ENCODE peak calls at places on chromosomes 13 and 19, in ten cellular contexts. One of them, this sample, is unnamed. For H3K4me1, the result is how much of the 10 kb centered on the place peaks cover.

GRCh38 chr19:32336259-32337111 is 8.9 kb upstream of the ZNF507 start:
- DNase-seq in sigmoid colon: peak
- DNase-seq in upper lobe of left lung: no peak
- DNase-seq in A549: peak
- DNase-seq in tibial nerve: no peak
- DNase-seq in stomach: no peak
- DNase-seq in K562: no peak
- DNase-seq in esophagus muscularis mucosa: no peak
- DNase-seq in transverse colon: no peak
- DNase-seq in suprapubic skin: no peak
- DNase-seq in this sample: no peak

GRCh38 chr13:100274942-100275506 is 186.1 kb downstream of the PCCA start:
- DNase-seq in transverse colon: no peak
- DNase-seq in stomach: no peak
- DNase-seq in suprapubic skin: no peak
- DNase-seq in upper lobe of left lung: no peak
- DNase-seq in A549: no peak
- DNase-seq in K562: peak
- DNase-seq in tibial nerve: no peak
- DNase-seq in sigmoid colon: no peak
- DNase-seq in esophagus muscularis mucosa: no peak
- DNase-seq in this sample: no peak

GRCh38 chr19:30266687-30267086 is 105.5 kb upstream of the ZNF536 start:
- DNase-seq in A549: no peak
- DNase-seq in K562: no peak
- DNase-seq in upper lobe of left lung: no peak
- DNase-seq in esophagus muscularis mucosa: no peak
- DNase-seq in stomach: no peak
- DNase-seq in transverse colon: no peak
- DNase-seq in tibial nerve: no peak
- DNase-seq in suprapubic skin: no peak
- DNase-seq in sigmoid colon: no peak
- DNase-seq in this sample: no peak

GRCh38 chr19:15595069-15595468 is 19.9 kb upstream of the CYP4F8 start:
- DNase-seq in K562: no peak
- DNase-seq in transverse colon: no peak
- DNase-seq in stomach: no peak
- DNase-seq in upper lobe of left lung: no peak
- DNase-seq in esophagus muscularis mucosa: no peak
- DNase-seq in suprapubic skin: no peak
- DNase-seq in tibial nerve: no peak
- DNase-seq in sigmoid colon: no peak
- DNase-seq in A549: no peak
- DNase-seq in this sample: no peak

GRCh38 chr19:19948800-19949199 is 48.1 kb downstream of the ZNF93 start:
- DNase-seq in transverse colon: no peak
- DNase-seq in A549: no peak
- DNase-seq in upper lobe of left lung: no peak
- DNase-seq in stomach: no peak
- DNase-seq in suprapubic skin: no peak
- DNase-seq in K562: no peak
- DNase-seq in sigmoid colon: no peak
- DNase-seq in esophagus muscularis mucosa: no peak
- DNase-seq in tibial nerve: no peak
- DNase-seq in this sample: no peak

GRCh38 chr13:110133425-110134235 is 173.3 kb downstream of the COL4A1 start:
- DNase-seq in upper lobe of left lung: no peak
- DNase-seq in sigmoid colon: no peak
- DNase-seq in esophagus muscularis mucosa: peak
- DNase-seq in transverse colon: no peak
- DNase-seq in A549: no peak
- DNase-seq in K562: no peak
- DNase-seq in stomach: no peak
- DNase-seq in tibial nerve: no peak
- DNase-seq in suprapubic skin: no peak
- DNase-seq in this sample: no peak

GRCh38 chr13:55007681-55008080 is 1979.1 kb downstream of the OLFM4 start:
- DNase-seq in sigmoid colon: no peak
- DNase-seq in A549: no peak
- DNase-seq in stomach: no peak
- DNase-seq in K562: no peak
- DNase-seq in suprapubic skin: no peak
- DNase-seq in esophagus muscularis mucosa: no peak
- DNase-seq in upper lobe of left lung: no peak
- DNase-seq in tibial nerve: no peak
- DNase-seq in transverse colon: no peak
- DNase-seq in this sample: no peak

GRCh38 chr19:27764186-27764804 is 1448.7 kb downstream of the UQCRFS1 start:
- DNase-seq in A549: no peak
- DNase-seq in tibial nerve: no peak
- DNase-seq in upper lobe of left lung: no peak
- DNase-seq in suprapubic skin: no peak
- DNase-seq in stomach: no peak
- DNase-seq in K562: no peak
- DNase-seq in sigmoid colon: no peak
- DNase-seq in esophagus muscularis mucosa: peak
- DNase-seq in transverse colon: no peak
- DNase-seq in this sample: no peak

GRCh38 chr13:111232191-111232590 is 88.3 kb upstream of the TEX29 start:
- DNase-seq in K562: no peak
- DNase-seq in A549: no peak
- DNase-seq in sigmoid colon: no peak
- DNase-seq in esophagus muscularis mucosa: no peak
- DNase-seq in suprapubic skin: no peak
- DNase-seq in stomach: no peak
- DNase-seq in transverse colon: no peak
- DNase-seq in upper lobe of left lung: no peak
- DNase-seq in tibial nerve: no peak
- DNase-seq in this sample: no peak

GRCh38 chr13:74288361-74288911 is 154.2 kb upstream of the KLF12 start:
- DNase-seq in transverse colon: peak
- DNase-seq in upper lobe of left lung: peak
- DNase-seq in K562: no peak
- DNase-seq in sigmoid colon: peak
- DNase-seq in esophagus muscularis mucosa: no peak
- DNase-seq in stomach: peak
- DNase-seq in suprapubic skin: no peak
- DNase-seq in tibial nerve: no peak
- DNase-seq in A549: no peak
- DNase-seq in this sample: peak

GRCh38 chr13:71477735-71478134 is 389.3 kb downstream of the DACH1 start:
- DNase-seq in upper lobe of left lung: no peak
- DNase-seq in sigmoid colon: no peak
- DNase-seq in K562: no peak
- DNase-seq in stomach: no peak
- DNase-seq in tibial nerve: no peak
- DNase-seq in esophagus muscularis mucosa: no peak
- DNase-seq in transverse colon: no peak
- DNase-seq in suprapubic skin: no peak
- DNase-seq in A549: no peak
- DNase-seq in this sample: no peak

GRCh38 chr19:46660008-46660517 is 919 bp downstream of the DACT3 start:
- DNase-seq in esophagus muscularis mucosa: no peak
- DNase-seq in sigmoid colon: peak
- DNase-seq in K562: peak
- DNase-seq in suprapubic skin: peak
- DNase-seq in transverse colon: no peak
- DNase-seq in upper lobe of left lung: no peak
- DNase-seq in A549: peak
- DNase-seq in stomach: no peak
- DNase-seq in tibial nerve: no peak
- DNase-seq in this sample: peak

GRCh38 chr19:19623383-19623782 is 4.6 kb downstream of the LPAR2 start:
- DNase-seq in K562: peak
- DNase-seq in tibial nerve: no peak
- DNase-seq in suprapubic skin: no peak
- DNase-seq in stomach: no peak
- DNase-seq in esophagus muscularis mucosa: no peak
- DNase-seq in sigmoid colon: no peak
- DNase-seq in A549: no peak
- DNase-seq in upper lobe of left lung: no peak
- DNase-seq in transverse colon: no peak
- DNase-seq in this sample: no peak

GRCh38 chr19:13072206-13072898 is 30.3 kb downstream of the LYL1 start:
- DNase-seq in sigmoid colon: no peak
- DNase-seq in upper lobe of left lung: no peak
- DNase-seq in suprapubic skin: no peak
- DNase-seq in tibial nerve: no peak
- DNase-seq in K562: peak
- DNase-seq in transverse colon: no peak
- DNase-seq in stomach: no peak
- DNase-seq in esophagus muscularis mucosa: no peak
- DNase-seq in A549: no peak
- DNase-seq in this sample: no peak

GRCh38 chr19:13073263-13073662 is 29.4 kb downstream of the LYL1 start:
- DNase-seq in A549: no peak
- DNase-seq in sigmoid colon: no peak
- DNase-seq in esophagus muscularis mucosa: no peak
- DNase-seq in upper lobe of left lung: no peak
- DNase-seq in tibial nerve: no peak
- DNase-seq in stomach: no peak
- DNase-seq in transverse colon: no peak
- DNase-seq in K562: no peak
- DNase-seq in suprapubic skin: no peak
- DNase-seq in this sample: no peak

GRCh38 chr19:13076787-13077186 is 25.9 kb downstream of the LYL1 start:
- DNase-seq in K562: no peak
- DNase-seq in stomach: no peak
- DNase-seq in esophagus muscularis mucosa: no peak
- DNase-seq in upper lobe of left lung: no peak
- DNase-seq in transverse colon: no peak
- DNase-seq in A549: no peak
- DNase-seq in sigmoid colon: no peak
- DNase-seq in tibial nerve: no peak
- DNase-seq in suprapubic skin: no peak
- DNase-seq in this sample: no peak

GRCh38 chr19:13076320-13076719 is 26.3 kb downstream of the LYL1 start:
- DNase-seq in K562: no peak
- DNase-seq in tibial nerve: no peak
- DNase-seq in sigmoid colon: no peak
- DNase-seq in upper lobe of left lung: no peak
- DNase-seq in suprapubic skin: no peak
- DNase-seq in A549: no peak
- DNase-seq in transverse colon: no peak
- DNase-seq in stomach: no peak
- DNase-seq in esophagus muscularis mucosa: no peak
- DNase-seq in this sample: no peak

GRCh38 chr19:13074378-13074777 is 28.3 kb downstream of the LYL1 start:
- DNase-seq in suprapubic skin: no peak
- DNase-seq in esophagus muscularis mucosa: no peak
- DNase-seq in K562: peak
- DNase-seq in stomach: no peak
- DNase-seq in tibial nerve: no peak
- DNase-seq in transverse colon: no peak
- DNase-seq in upper lobe of left lung: no peak
- DNase-seq in A549: no peak
- DNase-seq in sigmoid colon: no peak
- DNase-seq in this sample: no peak
- H3K4me1 ChIP-seq in suprapubic skin: half or more
- H3K4me1 ChIP-seq in esophagus muscularis mucosa: half or more
- H3K4me1 ChIP-seq in K562: under half
- H3K4me1 ChIP-seq in stomach: half or more
- H3K4me1 ChIP-seq in tibial nerve: half or more
- H3K4me1 ChIP-seq in transverse colon: under half
- H3K4me1 ChIP-seq in upper lobe of left lung: under half
- H3K4me1 ChIP-seq in A549: under half
- H3K4me1 ChIP-seq in sigmoid colon: half or more
- H3K4me1 ChIP-seq in this sample: under half

GRCh38 chr13:113032291-113032690 is 63.3 kb downstream of the MCF2L start:
- DNase-seq in sigmoid colon: no peak
- DNase-seq in A549: no peak
- DNase-seq in suprapubic skin: no peak
- DNase-seq in esophagus muscularis mucosa: no peak
- DNase-seq in stomach: no peak
- DNase-seq in tibial nerve: no peak
- DNase-seq in upper lobe of left lung: peak
- DNase-seq in K562: no peak
- DNase-seq in transverse colon: no peak
- DNase-seq in this sample: no peak
- H3K27ac ChIP-seq in sigmoid colon: no peak
- H3K27ac ChIP-seq in A549: no peak
- H3K27ac ChIP-seq in suprapubic skin: no peak
- H3K27ac ChIP-seq in esophagus muscularis mucosa: no peak
- H3K27ac ChIP-seq in stomach: no peak
- H3K27ac ChIP-seq in tibial nerve: no peak
- H3K27ac ChIP-seq in upper lobe of left lung: no peak
- H3K27ac ChIP-seq in K562: no peak
- H3K27ac ChIP-seq in transverse colon: no peak
- H3K27ac ChIP-seq in this sample: no peak

GRCh38 chr19:10431943-10432735 is 11.8 kb downstream of the PDE4A start:
- DNase-seq in transverse colon: peak
- DNase-seq in suprapubic skin: peak
- DNase-seq in K562: peak
- DNase-seq in esophagus muscularis mucosa: no peak
- DNase-seq in upper lobe of left lung: peak
- DNase-seq in tibial nerve: peak
- DNase-seq in sigmoid colon: peak
- DNase-seq in stomach: peak
- DNase-seq in A549: no peak
- DNase-seq in this sample: no peak
- TF ChIP-seq EP300 in transverse colon: no peak
- TF ChIP-seq EP300 in suprapubic skin: no peak
- TF ChIP-seq EP300 in K562: no peak
- TF ChIP-seq EP300 in esophagus muscularis mucosa: no peak
- TF ChIP-seq EP300 in upper lobe of left lung: no peak
- TF ChIP-seq EP300 in tibial nerve: no peak
- TF ChIP-seq EP300 in sigmoid colon: no peak
- TF ChIP-seq EP300 in stomach: no peak
- TF ChIP-seq EP300 in A549: no peak
- TF ChIP-seq EP300 in this sample: no peak

DNA sequence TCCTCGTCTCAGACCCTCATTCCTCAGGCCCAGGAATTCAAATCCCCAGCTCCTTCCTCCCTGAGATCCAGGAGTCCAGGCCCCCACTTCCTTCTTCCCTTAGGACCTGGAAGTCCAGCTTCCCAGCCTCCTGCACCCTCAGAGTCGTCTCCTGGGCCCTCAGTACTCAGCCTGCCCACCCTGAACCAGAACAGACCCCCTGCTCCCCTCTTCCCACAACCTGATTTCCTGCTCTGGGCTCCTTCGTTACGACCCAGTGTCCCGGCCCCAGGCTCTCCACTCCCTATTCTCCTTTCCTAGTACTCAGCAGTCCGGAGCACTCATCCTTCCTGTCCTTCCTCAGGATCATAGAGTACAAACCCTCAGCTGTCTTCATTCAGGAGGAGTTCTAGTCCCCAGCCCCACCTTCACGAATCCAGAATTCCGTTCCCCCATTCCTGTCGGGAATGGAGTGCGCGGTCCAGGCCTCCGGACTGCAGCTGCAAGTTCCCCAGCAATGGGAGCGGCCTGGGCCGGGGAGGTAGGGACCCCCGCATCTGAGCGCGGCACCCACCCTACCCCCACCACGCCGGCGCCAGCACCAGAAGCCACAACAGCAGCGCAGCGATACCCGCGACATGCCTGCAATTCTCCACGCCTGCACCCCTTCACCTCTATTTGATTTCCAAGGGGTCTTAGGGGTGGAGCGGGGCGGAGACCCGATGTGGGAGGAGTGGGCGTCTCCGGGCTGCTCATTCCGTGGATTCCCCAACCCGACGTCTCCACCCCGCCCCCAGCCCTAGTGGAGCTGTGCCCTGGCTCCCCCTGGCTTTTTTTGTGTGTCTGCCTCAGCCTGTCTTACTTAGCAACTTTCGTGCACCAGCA is 12.7 kb downstream of the EGLN2 start:
- DNase-seq in transverse colon: no peak
- DNase-seq in sigmoid colon: no peak
- DNase-seq in A549: no peak
- DNase-seq in upper lobe of left lung: peak
- DNase-seq in suprapubic skin: peak
- DNase-seq in tibial nerve: no peak
- DNase-seq in K562: peak
- DNase-seq in stomach: no peak
- DNase-seq in esophagus muscularis mucosa: no peak
- DNase-seq in this sample: peak
- H3K4me1 ChIP-seq in transverse colon: under half
- H3K4me1 ChIP-seq in sigmoid colon: half or more
- H3K4me1 ChIP-seq in A549: under half
- H3K4me1 ChIP-seq in upper lobe of left lung: half or more
- H3K4me1 ChIP-seq in suprapubic skin: half or more
- H3K4me1 ChIP-seq in tibial nerve: under half
- H3K4me1 ChIP-seq in K562: under half
- H3K4me1 ChIP-seq in stomach: half or more
- H3K4me1 ChIP-seq in esophagus muscularis mucosa: half or more
- H3K4me1 ChIP-seq in this sample: under half